ENCODE peak calls at places on chromosomes 13 and 19, in four cellular contexts. One of them, this sample, is unnamed.

GRCh38 chr13:70894258-70894657 is 786.0 kb upstream of the KLHL1 start:
- DNase-seq in heart left ventricle: no peak
- DNase-seq in Peyer's patch: no peak
- DNase-seq in Caco-2: no peak
- DNase-seq in this sample: no peak

GRCh38 chr19:52735734-52736133 is 890 bp upstream of the ZNF611 start:
- DNase-seq in heart left ventricle: peak; percentile 85
- DNase-seq in Peyer's patch: peak; percentile 50
- DNase-seq in Caco-2: peak; percentile 85
- DNase-seq in this sample: peak; percentile 60

GRCh38 chr13:93316848-93317247 is 90.2 kb downstream of the GPC6 start:
- DNase-seq in heart left ventricle: no peak
- DNase-seq in Peyer's patch: no peak
- DNase-seq in Caco-2: no peak
- DNase-seq in this sample: no peak

GRCh38 chr19:28504727-28505126 is 708.2 kb downstream of the UQCRFS1 start:
- DNase-seq in heart left ventricle: no peak
- DNase-seq in Peyer's patch: no peak
- DNase-seq in Caco-2: no peak
- DNase-seq in this sample: no peak

GRCh38 chr13:40189885-40190655 is 476.4 kb downstream of the FOXO1 start:
- DNase-seq in heart left ventricle: no peak
- DNase-seq in Peyer's patch: no peak
- DNase-seq in Caco-2: no peak
- DNase-seq in this sample: peak; percentile 90

GRCh38 chr19:50244695-50245094 is 41.3 kb downstream of the MYH14 start:
- DNase-seq in heart left ventricle: no peak
- DNase-seq in Peyer's patch: no peak
- DNase-seq in Caco-2: no peak
- DNase-seq in this sample: no peak

GRCh38 chr19:29404951-29405727 is 120.7 kb upstream of the VSTM2B start:
- DNase-seq in heart left ventricle: no peak
- DNase-seq in Peyer's patch: no peak
- DNase-seq in Caco-2: peak; percentile 78
- DNase-seq in this sample: no peak

GRCh38 chr19:49475995-49476880 is 2.2 kb downstream of the FLT3LG start:
- DNase-seq in heart left ventricle: no peak
- DNase-seq in Peyer's patch: peak; percentile 75
- DNase-seq in Caco-2: peak; percentile 70
- DNase-seq in this sample: peak; percentile 45

GRCh38 chr19:49632576-49632975 is 7.4 kb downstream of the RRAS start:
- DNase-seq in heart left ventricle: no peak
- DNase-seq in Peyer's patch: no peak
- DNase-seq in Caco-2: no peak
- DNase-seq in this sample: no peak

GRCh38 chr19:50258918-50259372 is 55.5 kb downstream of the MYH14 start:
- DNase-seq in heart left ventricle: no peak
- DNase-seq in Peyer's patch: no peak
- DNase-seq in Caco-2: no peak
- DNase-seq in this sample: peak; percentile 40

GRCh38 chr13:21039097-21039800 is 22.1 kb downstream of the LATS2 start:
- DNase-seq in heart left ventricle: no peak
- DNase-seq in Peyer's patch: no peak
- DNase-seq in Caco-2: no peak
- DNase-seq in this sample: no peak

GRCh38 chr19:43596842-43597461 is 557 bp downstream of the ZNF576 start:
- DNase-seq in heart left ventricle: no peak
- DNase-seq in Peyer's patch: no peak
- DNase-seq in Caco-2: no peak
- DNase-seq in this sample: no peak
- H3K36me3 ChIP-seq in heart left ventricle: peaks cover 7% of the 10 kb centered on the region
- H3K36me3 ChIP-seq in Peyer's patch: no peaks in the 10 kb centered on the region
- H3K36me3 ChIP-seq in Caco-2: no peaks in the 10 kb centered on the region
- H3K36me3 ChIP-seq in this sample: peaks cover 3% of the 10 kb centered on the region

DNA sequence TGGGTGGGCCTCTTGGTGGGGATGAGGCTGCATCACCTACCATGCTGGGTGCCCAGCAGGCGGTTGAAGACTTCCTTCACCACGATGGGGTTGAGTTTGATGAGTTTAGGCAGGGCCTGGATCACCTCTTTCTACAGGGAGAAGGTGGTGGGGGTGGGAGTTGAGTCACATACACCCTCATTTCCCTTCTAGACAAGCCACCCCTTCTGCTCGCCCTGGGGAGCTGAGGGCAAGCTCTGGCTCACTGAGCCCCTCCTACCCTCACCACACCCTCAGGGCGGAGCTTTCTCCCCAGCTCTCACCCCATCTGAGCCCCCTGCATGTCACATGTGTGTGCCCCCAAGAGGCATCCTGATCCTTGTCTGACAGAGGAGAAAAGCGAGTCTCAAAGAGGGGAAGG is 7.6 kb upstream of the RSPH6A start:
- DNase-seq in heart left ventricle: no peak
- DNase-seq in Peyer's patch: no peak
- DNase-seq in Caco-2: no peak
- DNase-seq in this sample: no peak
- H3K36me3 ChIP-seq in heart left ventricle: peaks cover 20% of the 10 kb centered on the region
- H3K36me3 ChIP-seq in Peyer's patch: no peaks in the 10 kb centered on the region
- H3K36me3 ChIP-seq in Caco-2: peaks cover 4% of the 10 kb centered on the region
- H3K36me3 ChIP-seq in this sample: peaks cover 27% of the 10 kb centered on the region

DNA sequence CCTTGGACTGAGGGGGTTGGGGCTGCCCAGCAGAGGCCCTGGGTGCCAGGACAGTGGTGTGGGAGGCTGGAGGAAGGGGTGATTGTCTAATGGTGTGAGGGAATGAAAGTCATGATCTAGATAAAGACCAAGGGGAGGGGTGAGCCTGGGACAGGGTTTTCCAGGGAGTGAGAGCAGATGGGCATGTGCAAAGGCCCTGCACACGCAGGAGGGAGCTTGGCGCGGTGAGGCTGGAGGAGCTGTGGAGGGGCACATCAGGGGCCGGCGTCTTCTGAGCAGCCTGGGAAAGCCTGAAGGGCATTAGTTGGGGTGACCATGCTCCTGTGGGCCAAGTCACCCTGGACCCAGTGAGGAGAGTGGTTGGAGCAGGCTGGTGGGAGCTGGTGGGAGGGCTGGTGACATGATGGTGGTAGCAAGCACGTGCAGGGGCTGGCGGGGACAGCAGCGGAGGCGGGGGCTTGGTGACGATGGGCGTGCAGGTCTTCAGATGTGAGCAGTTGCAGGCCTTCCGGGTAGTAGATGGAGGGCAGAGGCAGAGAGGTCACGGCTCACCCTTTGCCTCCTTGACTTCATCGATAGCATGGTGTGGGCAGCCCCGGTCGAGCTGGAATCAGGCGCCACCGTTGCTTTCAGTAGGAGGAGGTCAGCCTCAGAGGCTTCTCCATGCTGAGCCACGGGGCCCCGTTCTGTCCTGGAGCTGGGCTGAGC is 20.2 kb upstream of the F2RL3 start:
- DNase-seq in heart left ventricle: no peak
- DNase-seq in Peyer's patch: no peak
- DNase-seq in Caco-2: no peak
- DNase-seq in this sample: no peak
- H3K36me3 ChIP-seq in heart left ventricle: peaks cover 45% of the 10 kb centered on the region
- H3K36me3 ChIP-seq in Peyer's patch: no peaks in the 10 kb centered on the region
- H3K36me3 ChIP-seq in Caco-2: peaks cover 2% of the 10 kb centered on the region
- H3K36me3 ChIP-seq in this sample: peaks cover 53% of the 10 kb centered on the region

DNA sequence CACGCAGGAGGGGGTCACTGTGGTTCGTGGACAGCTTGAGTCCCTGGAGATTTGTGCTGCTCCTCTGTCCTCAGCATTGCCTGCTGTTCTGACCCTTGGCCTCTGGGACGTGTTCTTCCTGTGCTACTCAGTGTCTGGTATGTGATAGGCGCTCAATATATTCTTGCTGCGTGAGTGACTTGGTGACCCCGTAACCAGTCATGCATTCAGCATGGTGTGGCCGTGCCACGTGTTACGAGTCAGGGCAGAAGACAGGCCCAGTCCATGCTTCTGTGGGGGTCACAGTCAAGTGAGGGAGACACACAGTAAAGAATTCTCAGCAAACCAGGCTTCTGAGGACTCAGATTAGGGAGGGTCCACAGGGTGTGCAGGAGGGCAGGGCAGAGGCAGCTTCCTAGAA is 7.8 kb downstream of the PPP1R37 start:
- DNase-seq in heart left ventricle: no peak
- DNase-seq in Peyer's patch: peak; percentile 80
- DNase-seq in Caco-2: no peak
- DNase-seq in this sample: no peak
- H3K36me3 ChIP-seq in heart left ventricle: no peaks in the 10 kb centered on the region
- H3K36me3 ChIP-seq in Peyer's patch: no peaks in the 10 kb centered on the region
- H3K36me3 ChIP-seq in Caco-2: no peaks in the 10 kb centered on the region
- H3K36me3 ChIP-seq in this sample: no peaks in the 10 kb centered on the region

DNA sequence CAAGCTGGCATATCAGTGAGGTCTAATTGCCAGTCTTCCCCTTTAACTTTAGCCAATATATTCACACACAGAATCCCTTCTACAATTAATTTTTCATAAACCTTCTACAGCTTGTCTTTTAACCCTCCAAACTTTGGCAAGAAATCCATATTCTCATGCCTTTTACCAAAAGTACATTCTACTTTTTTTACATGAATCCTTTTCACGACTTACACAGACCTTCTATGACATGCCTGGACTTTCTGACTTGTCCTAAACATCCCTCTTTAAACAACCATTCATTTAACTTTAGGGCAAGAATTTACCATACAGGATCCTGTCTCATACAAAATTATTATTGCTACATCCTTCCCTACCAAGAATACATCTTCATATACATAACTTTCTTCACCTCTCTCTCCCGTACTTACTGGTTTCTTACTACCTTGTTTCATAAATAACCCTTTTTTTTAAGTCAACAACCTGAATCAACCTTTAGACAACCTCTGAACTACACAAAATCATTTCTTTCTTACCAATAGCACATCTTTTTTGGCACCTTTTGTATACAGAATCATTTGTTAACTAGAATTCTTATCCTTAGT is 23.5 kb downstream of the ZNF544 start:
- DNase-seq in heart left ventricle: no peak
- DNase-seq in Peyer's patch: no peak
- DNase-seq in Caco-2: no peak
- DNase-seq in this sample: peak; percentile 30
- H3K36me3 ChIP-seq in heart left ventricle: peaks cover 61% of the 10 kb centered on the region
- H3K36me3 ChIP-seq in Peyer's patch: peaks cover 5% of the 10 kb centered on the region
- H3K36me3 ChIP-seq in Caco-2: peaks cover 17% of the 10 kb centered on the region
- H3K36me3 ChIP-seq in this sample: peaks cover 96% of the 10 kb centered on the region

GRCh38 chr13:106535552-106536243 is at the start of gene EFNB2:
- DNase-seq in heart left ventricle: peak; percentile 90
- DNase-seq in Peyer's patch: peak; percentile 95
- DNase-seq in Caco-2: peak; percentile 95
- DNase-seq in this sample: peak; percentile 87
- H3K36me3 ChIP-seq in heart left ventricle: no peaks in the 10 kb centered on the region
- H3K36me3 ChIP-seq in Peyer's patch: no peaks in the 10 kb centered on the region
- H3K36me3 ChIP-seq in Caco-2: no peaks in the 10 kb centered on the region
- H3K36me3 ChIP-seq in this sample: peaks cover 5% of the 10 kb centered on the region

DNA sequence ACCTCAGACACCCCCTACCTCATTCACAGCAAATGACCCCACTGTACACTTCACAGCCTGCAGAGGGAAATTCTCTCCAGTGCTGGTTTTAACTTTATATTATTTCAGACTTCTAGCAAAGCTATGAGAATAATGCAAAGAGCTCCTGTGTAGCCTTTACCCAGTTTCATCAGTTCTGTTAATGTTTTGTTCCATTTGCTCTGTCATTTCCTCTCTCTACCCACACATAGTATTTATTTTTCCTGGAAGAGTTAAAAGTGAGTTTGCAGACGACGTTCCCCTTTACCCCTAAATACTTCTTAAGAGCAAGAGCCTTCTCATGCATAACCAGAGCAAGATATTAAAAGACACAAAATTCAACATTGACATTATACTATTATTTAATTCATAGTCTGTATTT is 49.9 kb upstream of the ADGRE1 start:
- DNase-seq in heart left ventricle: no peak
- DNase-seq in Peyer's patch: no peak
- DNase-seq in Caco-2: no peak
- DNase-seq in this sample: no peak
- H3K36me3 ChIP-seq in heart left ventricle: no peaks in the 10 kb centered on the region
- H3K36me3 ChIP-seq in Peyer's patch: no peaks in the 10 kb centered on the region
- H3K36me3 ChIP-seq in Caco-2: no peaks in the 10 kb centered on the region
- H3K36me3 ChIP-seq in this sample: no peaks in the 10 kb centered on the region

GRCh38 chr19:10471909-10472308 is 31.2 kb downstream of the KEAP1 start:
- DNase-seq in heart left ventricle: no peak
- DNase-seq in Peyer's patch: no peak
- DNase-seq in Caco-2: no peak
- DNase-seq in this sample: no peak

GRCh38 chr19:10464456-10464855 is 38.7 kb downstream of the KEAP1 start:
- DNase-seq in heart left ventricle: no peak
- DNase-seq in Peyer's patch: no peak
- DNase-seq in Caco-2: no peak
- DNase-seq in this sample: no peak

GRCh38 chr19:10468133-10468532 is 35.0 kb downstream of the KEAP1 start:
- DNase-seq in heart left ventricle: no peak
- DNase-seq in Peyer's patch: no peak
- DNase-seq in Caco-2: no peak
- DNase-seq in this sample: no peak

GRCh38 chr19:10462557-10462956 is 40.6 kb downstream of the KEAP1 start:
- DNase-seq in heart left ventricle: no peak
- DNase-seq in Peyer's patch: no peak
- DNase-seq in Caco-2: no peak
- DNase-seq in this sample: no peak

DNA sequence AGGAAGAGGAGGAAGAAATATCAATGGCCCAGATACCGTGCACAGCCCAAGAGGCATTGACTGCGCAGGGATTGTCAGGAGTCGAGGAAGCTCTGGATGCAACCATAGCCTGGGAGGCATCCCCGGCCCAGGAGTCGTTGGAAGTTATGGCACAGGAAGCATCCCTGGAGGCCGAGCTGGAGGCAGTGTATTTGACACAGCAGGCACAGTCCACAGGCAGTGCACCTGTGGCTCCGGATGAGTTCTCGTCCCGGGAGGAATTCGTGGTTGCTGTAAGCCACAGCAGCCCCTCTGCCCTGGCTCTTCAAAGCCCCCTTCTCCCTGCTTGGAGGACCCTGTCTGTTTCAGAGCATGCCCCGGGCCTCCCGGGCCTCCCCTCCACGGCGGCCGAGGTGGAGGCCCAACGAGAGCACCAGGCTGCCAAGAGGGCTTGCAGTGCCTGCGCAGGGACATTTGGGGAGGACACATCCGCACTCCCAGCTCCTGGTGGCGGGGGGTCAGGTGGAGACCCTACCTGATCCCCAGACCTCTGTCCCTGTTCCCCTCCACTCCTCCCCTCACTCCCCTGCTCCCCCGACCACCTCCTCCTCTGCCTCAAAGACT is 36.0 kb downstream of the KEAP1 start:
- DNase-seq in heart left ventricle: no peak
- DNase-seq in Peyer's patch: no peak
- DNase-seq in Caco-2: no peak
- DNase-seq in this sample: no peak
- H3K36me3 ChIP-seq in heart left ventricle: peaks cover 5% of the 10 kb centered on the region
- H3K36me3 ChIP-seq in Peyer's patch: no peaks in the 10 kb centered on the region
- H3K36me3 ChIP-seq in Caco-2: no peaks in the 10 kb centered on the region
- H3K36me3 ChIP-seq in this sample: no peaks in the 10 kb centered on the region